ENCODE peak calls at places on chromosomes 5 and 9, in five cellular contexts. Y, H, D, S and E are unnamed samples.

GRCh38 chr5:74408150-74409043 is 232.1 kb downstream of the ENC1 start:
- DNase-seq in S (no peak), H (no peak), D (no peak), Y (no peak), E (no peak)

GRCh38 chr5:82159014-82159413 is 119.1 kb downstream of the RPS23 start:
- DNase-seq in S (no peak), H (no peak), Y (peak; percentile 77), D (no peak), E (no peak)

GRCh38 chr9:28024616-28025147 is 451.4 kb upstream of the C9orf72 start:
- DNase-seq in H (no peak), D (no peak), Y (no peak), S (no peak), E (no peak)

GRCh38 chr5:18744990-18745590 is 1110.8 kb downstream of the TAF11L14 start:
- DNase-seq in H (no peak), Y (no peak), S (no peak), D (peak; percentile 22), E (no peak)

GRCh38 chr9:35406183-35406959 is 83.5 kb upstream of the RUSC2 start:
- DNase-seq in Y (no peak), D (peak; percentile 2), S (peak; percentile 55), H (no peak), E (no peak)

GRCh38 chr9:122227576-122227903 is 1.2 kb downstream of the LHX6 start:
- DNase-seq in Y (no peak), D (no peak), H (no peak), S (no peak), E (no peak)

GRCh38 chr9:84141762-84142370 is 161.3 kb downstream of the RMI1 start:
- DNase-seq in Y (no peak), S (no peak), D (no peak), H (no peak), E (no peak)

GRCh38 chr5:83927140-83927733 is 206.6 kb upstream of the HAPLN1 start:
- DNase-seq in Y (peak; percentile 81), D (no peak), H (peak; percentile 37), S (peak; percentile 80), E (no peak)

GRCh38 chr5:68365894-68366293 is 150.3 kb downstream of the PIK3R1 start:
- DNase-seq in D (no peak), H (no peak), Y (no peak), S (no peak), E (no peak)

GRCh38 chr9:114276908-114277821 is 45.7 kb upstream of the ORM1 start:
- DNase-seq in D (no peak), H (peak; percentile 48), S (no peak), Y (peak; percentile 93), E (peak; percentile 89)

GRCh38 chr5:73591698-73592501 is 26.4 kb downstream of the UTP15 start:
- DNase-seq in Y (peak; percentile 26), S (no peak), D (no peak), H (no peak), E (peak; percentile 29)

GRCh38 chr5:61229416-61229815 is 67.1 kb upstream of the SMIM15 start:
- DNase-seq in H (no peak), S (no peak), D (no peak), Y (no peak), E (no peak)

GRCh38 chr9:112437406-112437805 is 49.2 kb upstream of the KIAA1958 start:
- DNase-seq in Y (no peak), H (no peak), D (no peak), S (no peak), E (no peak)

GRCh38 chr9:20355022-20355421 is 267.3 kb downstream of the MLLT3 start:
- DNase-seq in S (no peak), D (no peak), Y (peak; percentile 78), H (no peak), E (peak; percentile 63)

GRCh38 chr5:96254980-96255681 is 177.9 kb downstream of the PCSK1 start:
- DNase-seq in D (no peak), H (no peak), Y (peak; percentile 86), S (no peak), E (peak; percentile 89)

GRCh38 chr9:34374905-34375552 is 1.7 kb downstream of the MYORG start:
- DNase-seq in Y (no peak), H (no peak), S (no peak), D (no peak), E (no peak)

GRCh38 chr5:31921852-31922305 is 252.2 kb downstream of the GOLPH3 start:
- DNase-seq in H (no peak), S (no peak), D (no peak), Y (peak; percentile 56), E (no peak)

GRCh38 chr5:177476531-177477233 is 3.2 kb upstream of the DBN1 start:
- DNase-seq in Y (peak; percentile 49), S (no peak), D (no peak), H (peak; percentile 78), E (no peak)

GRCh38 chr5:177474845-177475562 is 1.6 kb upstream of the DBN1 start:
- DNase-seq in H (no peak), S (no peak), Y (peak; percentile 9), D (no peak), E (no peak)

GRCh38 chr5:177474094-177474493 is 660 bp upstream of the DBN1 start:
- DNase-seq in S (no peak), D (no peak), Y (peak; percentile 14), H (no peak), E (no peak)

GRCh38 chr5:177477701-177478477 is 4.5 kb upstream of the DBN1 start:
- DNase-seq in H (no peak), D (no peak), S (no peak), Y (peak; percentile 25), E (no peak)

DNA sequence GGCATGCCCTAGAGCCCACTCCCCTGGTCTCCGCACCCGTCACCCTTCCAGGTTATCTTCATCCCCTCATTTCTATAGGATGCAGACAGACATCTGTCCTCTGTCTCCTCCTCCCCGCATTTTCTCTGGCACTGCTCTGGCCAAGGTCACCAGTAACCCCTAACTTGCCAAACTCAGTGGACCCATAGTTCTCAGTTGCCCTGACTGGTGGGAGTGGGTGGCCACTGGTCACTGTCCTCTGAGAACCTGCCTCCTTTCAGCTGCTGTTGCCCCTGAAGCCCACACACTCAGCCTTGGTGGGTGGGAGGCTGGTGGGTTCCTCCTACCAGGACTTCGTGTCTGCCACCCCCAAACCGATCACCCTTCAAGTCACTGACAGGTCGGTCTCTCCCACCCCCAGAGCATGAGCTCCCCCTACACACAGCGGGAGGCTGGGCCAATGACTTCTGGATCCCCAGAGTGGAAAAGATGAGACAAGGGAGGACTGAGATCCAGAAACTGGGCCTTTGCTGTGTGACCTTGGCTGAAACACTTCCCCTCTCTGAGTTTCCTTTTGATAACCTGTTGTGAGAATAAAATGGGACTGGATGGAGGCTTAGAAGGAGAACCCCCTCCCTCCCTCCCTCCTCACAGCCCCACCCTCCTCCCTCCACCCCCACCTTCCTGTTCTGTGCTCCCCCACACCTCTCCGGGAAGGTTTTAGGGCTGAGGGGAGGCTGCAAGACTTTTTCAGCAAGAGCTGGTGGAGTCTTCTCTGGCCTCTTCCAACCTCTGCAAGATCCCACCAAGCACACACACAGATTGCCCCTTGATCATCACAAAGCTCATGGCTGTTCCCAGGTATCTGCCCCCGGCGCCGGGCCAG is 2.4 kb upstream of the DBN1 start:
- DNase-seq in S (no peak), D (no peak), H (no peak), Y (peak; percentile 10), E (no peak)
- H3K27ac ChIP-seq in S (peak overlapping the region; percentile 1), D (no peak overlapping the region), H (no peak overlapping the region), Y (no peak overlapping the region), E (peak overlapping the region; percentile 31)

DNA sequence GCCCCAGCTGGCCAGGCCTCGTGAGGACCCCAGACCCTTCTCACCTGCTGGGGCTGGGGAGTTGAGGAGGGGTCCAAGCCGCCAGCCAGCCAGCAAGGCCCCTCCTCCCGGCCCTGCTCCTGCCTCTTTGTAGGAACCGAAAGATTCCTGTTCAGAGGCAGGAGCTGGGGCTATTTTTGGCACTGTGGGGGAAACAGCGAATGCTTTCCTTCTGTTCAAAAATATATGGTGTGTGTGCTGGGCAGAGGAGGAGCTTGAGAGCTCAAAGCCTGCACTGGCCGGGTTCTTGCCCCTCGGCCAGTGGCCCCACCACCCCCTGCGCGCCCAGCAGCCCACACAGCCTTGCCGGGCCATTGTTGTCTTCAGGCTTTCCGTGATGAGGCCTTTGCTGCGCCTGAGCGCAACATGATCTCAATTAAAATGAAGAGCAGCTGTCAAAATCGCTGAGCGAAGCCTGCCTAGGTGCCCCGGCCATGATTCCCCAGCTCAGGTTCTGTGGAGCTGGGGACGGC is 13.3 kb downstream of the NCS1 start:
- DNase-seq in H (no peak), Y (no peak), D (no peak), S (no peak), E (no peak)
- H3K4me3 ChIP-seq in H (no peak overlapping the region), Y (no peak overlapping the region), D (no peak overlapping the region), S (no peak overlapping the region), E (peak overlapping the region; percentile 18)

GRCh38 chr9:127583605-127584053 is 28.4 kb upstream of the STXBP1 start:
- DNase-seq in D (no peak), H (no peak), Y (peak; percentile 45), S (no peak), E (no peak)
- H3K27ac ChIP-seq in D (no peak overlapping the region), H (no peak overlapping the region), Y (peak overlapping the region; percentile 62), S (no peak overlapping the region), E (no peak overlapping the region)

DNA sequence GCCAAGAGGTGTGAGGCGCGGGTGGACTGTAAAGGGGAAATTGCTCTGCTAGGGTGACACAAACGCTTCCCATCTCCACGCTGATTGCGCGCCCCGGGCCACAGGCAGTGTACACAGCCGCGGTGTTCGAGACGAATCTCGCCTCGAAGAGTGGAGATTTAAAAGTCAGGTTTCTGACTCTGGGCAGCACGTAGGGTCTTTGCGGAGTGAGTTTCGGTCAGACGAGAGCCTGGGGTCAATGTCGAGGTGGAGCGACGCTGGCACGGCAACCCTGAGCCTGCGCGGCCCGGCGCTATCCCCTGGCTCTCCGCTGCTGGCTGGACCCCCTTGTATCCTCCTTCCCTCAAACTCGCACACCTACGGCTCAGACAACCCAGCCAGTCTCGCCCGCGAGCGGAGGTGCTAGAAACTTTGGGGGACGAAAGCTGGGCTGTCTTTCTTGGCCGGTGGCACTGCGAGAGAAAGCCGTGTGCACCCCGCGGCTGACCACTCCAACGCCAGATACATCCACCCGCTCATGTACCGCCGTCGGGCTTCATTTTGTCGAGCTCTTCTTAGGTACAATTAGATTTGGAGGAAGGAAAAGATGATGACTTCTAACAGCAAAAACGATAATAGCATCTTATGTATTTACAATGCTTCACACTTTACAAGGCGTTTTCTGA is 5.4 kb upstream of the FOXB2 start:
- DNase-seq in Y (no peak), S (peak; percentile 21), D (no peak), H (no peak), E (no peak)
- H3K4me3 ChIP-seq in Y (no peak overlapping the region), S (no peak overlapping the region), D (no peak overlapping the region), H (no peak overlapping the region), E (no peak overlapping the region)